ENCODE peak calls at places on chromosomes 5 and 9, in six cellular contexts. O is omental fat pad, Z is HCT116, N is tibial nerve, T is Calu3, W is RWPE1. J is an unnamed sample.

GRCh38 chr9:88733651-88734470 is 198.9 kb downstream of the NXNL2 start:
- DNase-seq in O (peak; percentile 50), Z (no peak), N (no peak), T (no peak), W (peak; percentile 46), J (no peak)

GRCh38 chr5:134465856-134466240 is 54.2 kb upstream of the CDKN2AIPNL start:
- DNase-seq in O (peak; percentile 65), Z (peak; percentile 68), N (peak; percentile 85), T (peak; percentile 96), W (peak; percentile 97), J (peak; percentile 86)

GRCh38 chr5:179382486-179382885 is 37.2 kb upstream of the ADAMTS2 start:
- DNase-seq in O (no peak), Z (no peak), N (no peak), T (no peak), W (no peak), J (no peak)

GRCh38 chr5:34991486-34992238 is 56.1 kb downstream of the AGXT2 start:
- DNase-seq in O (no peak), Z (no peak), N (no peak), T (no peak), W (no peak), J (no peak)

GRCh38 chr9:93267681-93268505 is 84.0 kb downstream of the WNK2 start:
- DNase-seq in O (no peak), Z (no peak), N (no peak), T (no peak), W (no peak), J (no peak)

GRCh38 chr9:123437201-123437600 is 81.2 kb downstream of the CRB2 start:
- DNase-seq in O (no peak), Z (no peak), N (no peak), T (no peak), W (no peak), J (no peak)

GRCh38 chr9:90965141-90965910 is 163.7 kb downstream of the SYK start:
- DNase-seq in O (no peak), Z (no peak), N (no peak), T (no peak), W (no peak), J (no peak)

GRCh38 chr5:168766038-168766700 is 187.0 kb upstream of the PANK3 start:
- DNase-seq in O (no peak), Z (no peak), N (no peak), T (no peak), W (no peak), J (no peak)

GRCh38 chr5:97405941-97406340 is 222.9 kb upstream of the RIOK2 start:
- DNase-seq in O (no peak), Z (no peak), N (no peak), T (no peak), W (no peak), J (no peak)

GRCh38 chr5:109192543-109193281 is 217.1 kb downstream of the PJA2 start:
- DNase-seq in O (no peak), Z (no peak), N (no peak), T (no peak), W (no peak), J (no peak)

GRCh38 chr9:87336914-87337333 is 160.7 kb upstream of the DAPK1 start:
- DNase-seq in O (no peak), Z (peak; percentile 54), N (no peak), T (peak; percentile 51), W (peak; percentile 61), J (no peak)

GRCh38 chr5:177432143-177432904 is 5.8 kb downstream of the GRK6 start:
- DNase-seq in O (no peak), Z (no peak), N (no peak), T (no peak), W (no peak), J (no peak)

GRCh38 chr5:91456928-91457571 is 73.9 kb upstream of the ARRDC3 start:
- DNase-seq in O (no peak), Z (no peak), N (no peak), T (no peak), W (no peak), J (no peak)

GRCh38 chr5:131609774-131610173 is 25.3 kb downstream of the RAPGEF6 start:
- DNase-seq in O (no peak), Z (no peak), N (no peak), T (no peak), W (no peak), J (no peak)

GRCh38 chr5:54362434-54362833 is 52.1 kb upstream of the ARL15 start:
- DNase-seq in O (no peak), Z (no peak), N (no peak), T (no peak), W (no peak), J (no peak)

GRCh38 chr9:105681313-105681712 is 13.0 kb upstream of the TMEM38B start:
- DNase-seq in O (no peak), Z (no peak), N (no peak), T (no peak), W (no peak), J (no peak)

GRCh38 chr9:83433841-83434240 is 104.4 kb downstream of the FRMD3 start:
- DNase-seq in O (no peak), Z (no peak), N (no peak), T (no peak), W (no peak), J (no peak)

GRCh38 chr9:133597316-133597957 is 11.8 kb downstream of the FAM163B start:
- DNase-seq in O (no peak), Z (peak; percentile 28), N (no peak), T (no peak), W (no peak), J (no peak)

GRCh38 chr5:109566361-109566760 is 123.4 kb upstream of the MAN2A1 start:
- DNase-seq in O (no peak), Z (no peak), N (no peak), T (no peak), W (peak; percentile 66), J (no peak)

GRCh38 chr5:32805966-32806626 is 95.0 kb downstream of the NPR3 start:
- DNase-seq in O (no peak), Z (no peak), N (no peak), T (no peak), W (peak; percentile 69), J (no peak)

GRCh38 chr5:92559743-92560142 is 1021.3 kb downstream of the NR2F1-AS1 start:
- DNase-seq in O (no peak), Z (peak; percentile 51), N (no peak), T (no peak), W (peak; percentile 12), J (no peak)

GRCh38 chr9:96688745-96689464 is 33.8 kb upstream of the PRXL2C start:
- DNase-seq in O (no peak), Z (no peak), N (no peak), T (no peak), W (no peak), J (no peak)

GRCh38 chr5:93915142-93915553 is 173.7 kb upstream of the POU5F2 start:
- DNase-seq in O (no peak), Z (peak; percentile 54), N (no peak), T (no peak), W (no peak), J (no peak)
- TF ChIP-seq CTCF in O (no peak), Z (peak; percentile 35), N (peak; percentile 39), T (peak; percentile 57), W (peak; percentile 55), J (peak; percentile 68)

GRCh38 chr9:125795970-125796596 is 48.9 kb downstream of the PBX3 start:
- DNase-seq in O (no peak), Z (no peak), N (no peak), T (no peak), W (no peak), J (no peak)

GRCh38 chr9:125803526-125803925 is 56.4 kb downstream of the PBX3 start:
- DNase-seq in O (no peak), Z (no peak), N (no peak), T (no peak), W (no peak), J (no peak)

GRCh38 chr9:125794708-125795107 is 47.5 kb downstream of the PBX3 start:
- DNase-seq in O (no peak), Z (no peak), N (no peak), T (no peak), W (no peak), J (no peak)

DNA sequence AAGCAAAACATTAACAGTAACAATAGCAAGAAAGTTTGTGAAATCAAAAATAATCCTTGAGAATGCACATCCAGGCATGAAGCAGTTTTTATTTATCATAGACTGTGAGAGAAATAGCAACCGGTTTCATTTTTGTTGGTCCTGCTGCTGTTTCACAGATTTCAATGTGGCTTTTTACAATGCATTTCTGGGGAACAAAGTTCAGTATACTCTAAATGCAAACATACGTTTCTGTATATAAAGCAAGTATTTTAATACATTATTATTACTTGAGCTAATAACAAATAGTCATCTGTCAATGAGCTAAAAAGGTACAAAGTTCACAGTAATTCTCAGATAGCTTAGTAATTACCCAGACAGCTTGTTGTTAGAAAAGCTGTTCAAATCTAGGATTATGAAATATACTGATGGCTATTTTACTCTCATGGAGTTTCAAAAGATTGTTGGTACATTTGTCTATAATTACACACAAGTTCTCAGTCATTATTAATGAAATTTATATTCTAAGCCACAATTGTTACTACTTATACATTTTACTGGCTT is 50.8 kb downstream of the PBX3 start:
- DNase-seq in O (no peak), Z (no peak), N (no peak), T (no peak), W (no peak), J (no peak)
- TF ChIP-seq CTCF in O (no peak), Z (no peak), N (no peak), T (no peak), W (no peak), J (no peak)

DNA sequence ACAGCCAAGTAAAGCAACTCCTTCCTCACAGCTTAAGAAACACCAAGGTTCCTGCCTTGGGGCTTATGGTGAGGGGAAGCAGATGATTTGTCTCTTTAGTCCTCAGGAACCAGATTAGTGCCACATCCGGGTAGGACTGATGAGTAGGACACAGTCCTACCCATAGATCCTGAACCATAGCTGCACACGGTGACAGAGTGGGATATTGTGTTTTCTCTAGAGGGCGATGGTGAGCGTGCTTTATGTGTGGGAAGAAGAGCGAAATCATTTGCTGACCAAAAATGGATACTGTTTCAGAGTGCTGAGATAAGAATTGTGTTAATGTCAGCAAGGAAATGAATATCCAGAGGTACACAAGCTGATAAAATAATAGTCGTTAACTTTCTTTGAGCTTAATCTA is 209.0 kb upstream of the FBXL7 start:
- DNase-seq in O (no peak), Z (no peak), N (no peak), T (no peak), W (no peak), J (no peak)
- TF ChIP-seq CTCF in O (no peak), Z (no peak), N (no peak), T (no peak), W (no peak), J (no peak)

GRCh38 chr5:82364497-82364896 is 86.3 kb upstream of the RPS23 start:
- DNase-seq in O (no peak), Z (no peak), N (no peak), T (peak; percentile 53), W (no peak), J (peak; percentile 28)
- TF ChIP-seq CTCF in O (no peak), Z (peak; percentile 18), N (no peak), T (peak; percentile 55), W (no peak), J (no peak)

GRCh38 chr5:80239680-80240367 is 16.0 kb downstream of the SERINC5 start:
- DNase-seq in O (no peak), Z (no peak), N (no peak), T (no peak), W (no peak), J (no peak)
- TF ChIP-seq CTCF in O (no peak), Z (no peak), N (no peak), T (no peak), W (no peak), J (no peak)

J was measured in endothelial cell.